ENCODE peak calls at places on chromosomes 12 and 14, in four cellular contexts. S is CD4-positive, CD25-positive, alpha-beta regulatory T cell; Y is A549; I is tibial artery. T is an unnamed sample.

GRCh38 chr14:104865069-104865630 is at the start of gene CEP170B:
- DNase-seq in S (peak; percentile 24), I (no peak), Y (peak; percentile 60), T (peak; percentile 77)

GRCh38 chr14:75487155-75487671 is 35.1 kb upstream of the BATF start:
- DNase-seq in Y (no peak), I (no peak), S (no peak), T (no peak)

GRCh38 chr14:104794641-104795467 is 694 bp downstream of the AKT1 start:
- DNase-seq in Y (no peak), I (no peak), S (peak; percentile 28), T (no peak)

GRCh38 chr12:32302218-32302826 is 97.0 kb upstream of the FGD4 start:
- DNase-seq in Y (no peak), I (no peak), S (no peak), T (no peak)

GRCh38 chr14:29236848-29237247 is 470.3 kb downstream of the FOXG1 start:
- DNase-seq in I (no peak), S (no peak), Y (no peak), T (no peak)

GRCh38 chr14:27391331-27391730 is 793.5 kb upstream of the NOVA1 start:
- DNase-seq in S (no peak), I (no peak), Y (no peak), T (no peak)

GRCh38 chr12:83700858-83701257 is 1014.2 kb downstream of the TMTC2 start:
- DNase-seq in S (no peak), I (no peak), Y (no peak), T (no peak)

GRCh38 chr14:69803753-69804152 is 6.7 kb upstream of the SLC10A1 start:
- DNase-seq in S (no peak), Y (peak; percentile 44), I (no peak), T (no peak)

GRCh38 chr12:991350-992278 is 591 bp downstream of the ERC1 start:
- DNase-seq in I (no peak), S (no peak), Y (peak; percentile 77), T (peak; percentile 80)

GRCh38 chr12:124809878-124810277 is 53.8 kb downstream of the SCARB1 start:
- DNase-seq in I (no peak), Y (no peak), S (no peak), T (no peak)

GRCh38 chr14:69485261-69485660 is 733 bp downstream of the PLEKHD1 start:
- DNase-seq in I (no peak), Y (no peak), S (no peak), T (no peak)

GRCh38 chr12:132561784-132562156 is 48.6 kb downstream of the LRCOL1 start:
- DNase-seq in S (no peak), I (no peak), Y (peak; percentile 75), T (no peak)

GRCh38 chr12:85425926-85426325 is 145.9 kb downstream of the ALX1 start:
- DNase-seq in Y (no peak), S (no peak), I (no peak), T (no peak)

GRCh38 chr14:105398044-105398725 is at the start of gene TEX22:
- DNase-seq in Y (peak; percentile 75), S (peak; percentile 79), I (peak; percentile 82), T (peak; percentile 98)

GRCh38 chr14:37326434-37326833 is 128.7 kb downstream of the MIPOL1 start:
- DNase-seq in S (no peak), I (no peak), Y (no peak), T (no peak)

GRCh38 chr12:209246-209645 is 4.7 kb downstream of the SLC6A12 start:
- DNase-seq in S (no peak), I (no peak), Y (no peak), T (no peak)

GRCh38 chr12:114920828-114921579 is 237.0 kb upstream of the TBX3 start:
- DNase-seq in Y (no peak), S (no peak), I (no peak), T (no peak)

GRCh38 chr14:68631691-68632590 is 160.9 kb downstream of the ZFP36L1 start:
- DNase-seq in I (no peak), Y (no peak), S (no peak), T (no peak)

GRCh38 chr12:103858335-103858734 is 17.3 kb upstream of the NT5DC3 start:
- DNase-seq in S (no peak), I (no peak), Y (no peak), T (no peak)

GRCh38 chr14:74865156-74865555 is 10.8 kb downstream of the PROX2 start:
- DNase-seq in S (no peak), Y (no peak), I (no peak), T (no peak)

GRCh38 chr14:63130531-63130930 is 73.7 kb upstream of the RHOJ start:
- DNase-seq in Y (no peak), S (no peak), I (no peak), T (no peak)

GRCh38 chr14:84877061-84877460 is 652.9 kb upstream of the FLRT2 start:
- DNase-seq in I (no peak), S (no peak), Y (no peak), T (no peak)

DNA sequence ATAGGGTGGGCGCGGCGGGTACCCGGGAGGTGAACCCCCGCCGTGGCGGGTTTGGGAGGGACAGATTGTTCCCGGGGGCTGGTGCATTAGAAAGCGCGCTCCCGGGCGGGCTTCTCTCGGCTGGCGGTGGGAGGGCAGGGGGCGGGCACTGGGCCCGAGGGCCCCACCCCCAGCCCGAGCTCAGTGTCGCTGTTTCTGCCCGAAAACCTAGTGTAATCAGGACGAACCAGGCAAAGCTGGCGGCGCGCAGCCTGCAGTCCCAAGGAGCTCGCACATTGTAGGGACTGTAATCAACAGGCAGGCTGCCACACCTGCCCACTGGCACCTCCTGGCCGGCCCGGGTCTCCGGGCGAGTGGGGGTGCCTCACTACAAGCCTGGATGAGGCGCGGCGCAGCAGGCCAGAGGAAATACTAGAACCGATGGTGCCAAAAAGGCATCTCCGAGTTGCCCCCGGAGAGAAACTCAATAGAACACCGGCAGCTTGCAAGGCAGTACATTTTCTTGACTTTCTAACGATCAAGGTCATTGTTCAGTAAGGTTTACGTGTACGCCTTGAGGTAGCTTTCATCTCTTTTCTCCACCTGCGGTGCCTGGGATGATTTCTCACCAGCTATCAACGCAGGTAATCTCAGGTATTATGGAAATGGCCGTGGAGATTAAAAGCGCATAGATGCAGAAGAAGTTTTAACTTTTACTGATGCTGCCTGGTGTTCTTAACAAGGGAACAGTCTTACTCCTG is 845 bp upstream of the SPTB start:
- DNase-seq in Y (peak; percentile 73), I (peak; percentile 28), S (peak; percentile 38), T (peak; percentile 80)
- H3K4me1 ChIP-seq in Y (no peaks in the 10 kb centered on the region), I (peaks cover 22% of the 10 kb centered on the region), S (peaks cover 19% of the 10 kb centered on the region), T (no peaks in the 10 kb centered on the region)

GRCh38 chr14:67239582-67239981 is 1.7 kb upstream of the PALS1 start:
- DNase-seq in S (no peak), Y (no peak), I (no peak), T (no peak)
- H3K4me3 ChIP-seq in S (no peak overlapping the region), Y (no peak overlapping the region), I (no peak overlapping the region), T (no peak overlapping the region)

GRCh38 chr12:11672833-11673232 is 23.4 kb downstream of the ETV6 start:
- DNase-seq in I (no peak), Y (no peak), S (no peak), T (no peak)

GRCh38 chr12:11677024-11677423 is 27.6 kb downstream of the ETV6 start:
- DNase-seq in I (no peak), S (no peak), Y (no peak), T (no peak)

GRCh38 chr12:11675952-11676505 is 26.6 kb downstream of the ETV6 start:
- DNase-seq in Y (no peak), S (no peak), I (no peak), T (no peak)

GRCh38 chr12:11672361-11672760 is 22.9 kb downstream of the ETV6 start:
- DNase-seq in I (no peak), Y (no peak), S (no peak), T (no peak)

GRCh38 chr12:11673666-11674464 is 24.4 kb downstream of the ETV6 start:
- DNase-seq in Y (no peak), I (no peak), S (no peak), T (no peak)
- H3K4me1 ChIP-seq in Y (no peaks in the 10 kb centered on the region), I (peaks cover 100% of the 10 kb centered on the region), S (peaks cover 4% of the 10 kb centered on the region), T (peaks cover 10% of the 10 kb centered on the region)

DNA sequence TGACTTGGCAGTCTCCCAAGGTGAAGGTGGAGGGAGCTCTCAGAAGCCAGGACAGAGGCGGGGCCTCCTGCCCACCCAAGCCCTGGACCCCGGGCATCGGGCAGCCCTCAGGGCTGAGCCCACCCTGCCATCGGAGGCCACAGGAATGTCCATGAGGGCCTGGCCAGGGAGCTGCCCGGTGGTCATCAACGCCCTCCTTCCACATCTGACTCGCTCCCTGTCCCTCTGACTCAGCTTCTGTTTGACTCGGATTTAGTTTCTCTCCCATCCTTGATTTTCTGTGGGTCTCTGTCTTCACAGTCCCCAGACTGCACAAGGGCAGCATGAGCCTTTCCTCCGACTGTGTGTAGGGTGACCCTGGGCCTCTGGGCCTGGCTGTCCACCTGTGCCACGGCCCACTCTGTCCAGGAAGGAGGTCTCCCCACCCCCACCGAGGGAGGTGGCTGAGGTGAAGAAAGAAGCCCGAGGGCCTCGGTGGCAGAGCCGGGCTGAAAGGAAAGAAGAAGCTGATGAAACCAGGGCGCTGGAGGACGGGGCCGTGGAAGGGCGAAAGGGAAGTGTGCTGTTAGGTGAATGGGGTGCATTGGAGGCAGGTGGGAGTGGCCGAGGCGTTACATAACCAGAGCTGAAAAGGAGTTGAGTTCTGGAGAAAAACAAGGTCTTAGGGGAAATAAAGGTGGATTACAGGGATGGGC is 16.8 kb upstream of the TMEM106C start:
- DNase-seq in I (no peak), Y (no peak), S (no peak), T (no peak)
- H3K4me3 ChIP-seq in I (no peak overlapping the region), Y (no peak overlapping the region), S (no peak overlapping the region), T (no peak overlapping the region)

GRCh38 chr12:106141003-106141402 is 2.2 kb upstream of the NUAK1 start:
- DNase-seq in Y (no peak), S (no peak), I (no peak), T (no peak)

GRCh38 chr12:106141452-106141851 is 2.7 kb upstream of the NUAK1 start:
- DNase-seq in I (no peak), Y (no peak), S (no peak), T (no peak)

GRCh38 chr12:106138646-106139421 is at the start of gene NUAK1:
- DNase-seq in S (no peak), Y (peak; percentile 66), I (peak; percentile 48), T (peak; percentile 91)

GRCh38 chr12:106139422-106140141 is 828 bp upstream of the NUAK1 start:
- DNase-seq in I (peak; percentile 78), Y (peak; percentile 76), S (no peak), T (peak; percentile 90)

DNA sequence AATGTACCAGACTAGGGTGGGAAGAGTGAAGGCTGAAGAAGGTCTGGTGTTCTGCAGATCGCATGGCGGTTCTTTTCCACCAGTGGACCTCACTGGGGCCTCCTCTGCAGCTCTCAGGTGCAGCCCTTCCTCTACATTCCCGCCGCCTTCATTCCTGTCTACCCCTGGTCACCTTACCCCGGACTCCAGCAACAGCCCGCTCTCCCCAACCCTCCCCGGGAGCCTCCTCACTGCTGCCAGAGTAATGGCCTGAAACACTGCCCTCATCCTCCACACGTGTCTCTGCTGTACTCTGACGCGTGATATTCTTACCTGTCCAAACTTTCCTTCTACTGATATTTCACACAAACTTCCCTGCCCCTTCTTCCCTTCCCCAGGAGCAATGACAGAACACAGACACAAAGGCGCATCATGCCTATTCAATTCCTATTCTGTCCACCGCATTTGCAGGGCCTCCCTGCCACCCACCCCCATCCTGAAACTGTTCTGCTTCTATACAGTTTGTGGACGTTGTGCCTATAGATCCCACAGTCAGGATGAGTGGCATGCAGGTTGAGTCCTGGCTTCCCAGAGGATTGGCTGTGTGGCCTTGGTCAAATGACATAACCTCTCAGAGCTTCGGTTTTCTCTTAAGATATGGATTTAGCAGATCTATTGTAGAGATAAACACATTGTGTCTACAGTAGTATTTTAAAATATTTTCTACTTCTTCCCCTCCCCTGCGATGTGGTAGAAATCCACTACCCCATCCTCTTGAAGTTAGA is 1.7 kb upstream of the NUAK1 start:
- DNase-seq in S (no peak), Y (no peak), I (no peak), T (no peak)
- H3K4me1 ChIP-seq in S (peaks cover 11% of the 10 kb centered on the region), Y (peaks cover 48% of the 10 kb centered on the region), I (peaks cover 62% of the 10 kb centered on the region), T (no peaks in the 10 kb centered on the region)

T was measured in aorta.